ENCODE peak calls at places on chromosomes 16 and 17, in five cellular contexts. One of them, this sample, is unnamed.

GRCh38 chr16:9665851-9666271 is 516.4 kb downstream of the GRIN2A start:
- DNase-seq in transverse colon: peak
- DNase-seq in KBM-7: no peak
- DNase-seq in neural progenitor cell: no peak
- DNase-seq in NCI-H1417: no peak
- DNase-seq in this sample: no peak

GRCh38 chr16:3609895-3610697 is 1.3 kb downstream of the SLX4 start:
- DNase-seq in transverse colon: no peak
- DNase-seq in KBM-7: peak
- DNase-seq in neural progenitor cell: no peak
- DNase-seq in NCI-H1417: no peak
- DNase-seq in this sample: peak

GRCh38 chr16:8878523-8878911 is 3.6 kb upstream of the LITAFD start:
- DNase-seq in transverse colon: no peak
- DNase-seq in KBM-7: no peak
- DNase-seq in neural progenitor cell: no peak
- DNase-seq in NCI-H1417: no peak
- DNase-seq in this sample: no peak

GRCh38 chr16:83579027-83579426 is 228.8 kb upstream of the HSBP1 start:
- DNase-seq in transverse colon: no peak
- DNase-seq in KBM-7: no peak
- DNase-seq in neural progenitor cell: no peak
- DNase-seq in NCI-H1417: no peak
- DNase-seq in this sample: no peak

GRCh38 chr17:48715496-48716399 is 6.6 kb downstream of the PRAC1 start:
- DNase-seq in transverse colon: no peak
- DNase-seq in KBM-7: peak
- DNase-seq in neural progenitor cell: no peak
- DNase-seq in NCI-H1417: peak
- DNase-seq in this sample: no peak

GRCh38 chr16:379183-379960 is 2.4 kb downstream of the PGAP6 start:
- DNase-seq in transverse colon: peak
- DNase-seq in KBM-7: no peak
- DNase-seq in neural progenitor cell: no peak
- DNase-seq in NCI-H1417: peak
- DNase-seq in this sample: no peak

GRCh38 chr16:31010539-31010938 is at the start of gene STX1B:
- DNase-seq in transverse colon: peak
- DNase-seq in KBM-7: no peak
- DNase-seq in neural progenitor cell: peak
- DNase-seq in NCI-H1417: peak
- DNase-seq in this sample: no peak

GRCh38 chr17:75319818-75320691 is 30.8 kb upstream of the SLC25A19 start:
- DNase-seq in transverse colon: peak
- DNase-seq in KBM-7: no peak
- DNase-seq in neural progenitor cell: no peak
- DNase-seq in NCI-H1417: no peak
- DNase-seq in this sample: no peak

GRCh38 chr16:88743693-88744519 is 37.6 kb downstream of the CTU2 start:
- DNase-seq in transverse colon: peak
- DNase-seq in KBM-7: peak
- DNase-seq in neural progenitor cell: peak
- DNase-seq in NCI-H1417: peak
- DNase-seq in this sample: no peak

GRCh38 chr17:16922386-16923096 is 49.4 kb downstream of the TNFRSF13B start:
- DNase-seq in transverse colon: peak
- DNase-seq in KBM-7: no peak
- DNase-seq in neural progenitor cell: no peak
- DNase-seq in NCI-H1417: peak
- DNase-seq in this sample: no peak

GRCh38 chr17:57099165-57099564 is 14.1 kb downstream of the AKAP1 start:
- DNase-seq in transverse colon: no peak
- DNase-seq in KBM-7: no peak
- DNase-seq in neural progenitor cell: no peak
- DNase-seq in NCI-H1417: no peak
- DNase-seq in this sample: no peak

GRCh38 chr17:15744091-15744676 is 12.1 kb downstream of the TBC1D26 start:
- DNase-seq in transverse colon: no peak
- DNase-seq in KBM-7: no peak
- DNase-seq in neural progenitor cell: no peak
- DNase-seq in NCI-H1417: no peak
- DNase-seq in this sample: no peak

GRCh38 chr17:43845772-43846171 is 1.2 kb upstream of the CD300LG start:
- DNase-seq in transverse colon: no peak
- DNase-seq in KBM-7: no peak
- DNase-seq in neural progenitor cell: no peak
- DNase-seq in NCI-H1417: no peak
- DNase-seq in this sample: no peak

GRCh38 chr16:3158498-3159314 is 23.9 kb downstream of the ZNF213 start:
- DNase-seq in transverse colon: peak
- DNase-seq in KBM-7: peak
- DNase-seq in neural progenitor cell: peak
- DNase-seq in NCI-H1417: peak
- DNase-seq in this sample: peak

GRCh38 chr17:29615492-29616299 is 7.0 kb downstream of the CORO6 start:
- DNase-seq in transverse colon: peak
- DNase-seq in KBM-7: no peak
- DNase-seq in neural progenitor cell: peak
- DNase-seq in NCI-H1417: no peak
- DNase-seq in this sample: no peak

GRCh38 chr16:82627811-82628339 is 1.1 kb downstream of the CDH13 start:
- DNase-seq in transverse colon: peak
- DNase-seq in KBM-7: no peak
- DNase-seq in neural progenitor cell: peak
- DNase-seq in NCI-H1417: peak
- DNase-seq in this sample: no peak

GRCh38 chr17:61926831-61927210 is 961 bp downstream of the INTS2 start:
- DNase-seq in transverse colon: no peak
- DNase-seq in KBM-7: no peak
- DNase-seq in neural progenitor cell: no peak
- DNase-seq in NCI-H1417: no peak
- DNase-seq in this sample: no peak

GRCh38 chr17:10034719-10035475 is 129.8 kb upstream of the RCVRN start:
- DNase-seq in transverse colon: no peak
- DNase-seq in KBM-7: no peak
- DNase-seq in neural progenitor cell: no peak
- DNase-seq in NCI-H1417: no peak
- DNase-seq in this sample: no peak

GRCh38 chr17:16918443-16918842 is 53.5 kb downstream of the TNFRSF13B start:
- DNase-seq in transverse colon: peak
- DNase-seq in KBM-7: no peak
- DNase-seq in neural progenitor cell: no peak
- DNase-seq in NCI-H1417: no peak
- DNase-seq in this sample: no peak

GRCh38 chr16:29909398-29909797 is 9.1 kb downstream of the ASPHD1 start:
- DNase-seq in transverse colon: no peak
- DNase-seq in KBM-7: peak
- DNase-seq in neural progenitor cell: no peak
- DNase-seq in NCI-H1417: no peak
- DNase-seq in this sample: no peak

GRCh38 chr16:85457366-85457765 is 155.8 kb upstream of the GSE1 start:
- DNase-seq in transverse colon: no peak
- DNase-seq in KBM-7: no peak
- DNase-seq in neural progenitor cell: no peak
- DNase-seq in NCI-H1417: no peak
- DNase-seq in this sample: no peak

GRCh38 chr16:66188786-66189725 is 177.4 kb upstream of the CDH5 start:
- DNase-seq in transverse colon: no peak
- DNase-seq in KBM-7: no peak
- DNase-seq in neural progenitor cell: peak
- DNase-seq in NCI-H1417: no peak
- DNase-seq in this sample: no peak

GRCh38 chr17:44110823-44111633 is 12.4 kb downstream of the HDAC5 start:
- DNase-seq in transverse colon: peak
- DNase-seq in KBM-7: peak
- DNase-seq in neural progenitor cell: peak
- DNase-seq in NCI-H1417: peak
- DNase-seq in this sample: peak

GRCh38 chr17:19677736-19678379 is 29.3 kb downstream of the ALDH3A2 start:
- DNase-seq in transverse colon: no peak
- DNase-seq in KBM-7: no peak
- DNase-seq in neural progenitor cell: no peak
- DNase-seq in NCI-H1417: no peak
- DNase-seq in this sample: no peak

GRCh38 chr17:1447061-1447460 is 9.0 kb downstream of the CRK start:
- DNase-seq in transverse colon: no peak
- DNase-seq in KBM-7: peak
- DNase-seq in neural progenitor cell: no peak
- DNase-seq in NCI-H1417: no peak
- DNase-seq in this sample: no peak

GRCh38 chr17:29572691-29573557 is 4.4 kb downstream of the TP53I13 start:
- DNase-seq in transverse colon: peak
- DNase-seq in KBM-7: no peak
- DNase-seq in neural progenitor cell: peak
- DNase-seq in NCI-H1417: no peak
- DNase-seq in this sample: no peak

GRCh38 chr16:57235128-57236092 is 9.6 kb upstream of the ARL2BP start:
- DNase-seq in transverse colon: no peak
- DNase-seq in KBM-7: peak
- DNase-seq in neural progenitor cell: no peak
- DNase-seq in NCI-H1417: peak
- DNase-seq in this sample: no peak

GRCh38 chr17:6639651-6640535 is 618 bp downstream of the KIAA0753 start:
- DNase-seq in transverse colon: peak
- DNase-seq in KBM-7: peak
- DNase-seq in neural progenitor cell: peak
- DNase-seq in NCI-H1417: peak
- DNase-seq in this sample: no peak

GRCh38 chr16:51636913-51637743 is 486.1 kb upstream of the SALL1 start:
- DNase-seq in transverse colon: no peak
- DNase-seq in KBM-7: no peak
- DNase-seq in neural progenitor cell: peak
- DNase-seq in NCI-H1417: no peak
- DNase-seq in this sample: no peak

GRCh38 chr16:17541324-17541723 is 70.6 kb upstream of the XYLT1 start:
- DNase-seq in transverse colon: no peak
- DNase-seq in KBM-7: no peak
- DNase-seq in neural progenitor cell: no peak
- DNase-seq in NCI-H1417: no peak
- DNase-seq in this sample: no peak

GRCh38 chr16:87226926-87227650 is 90.1 kb downstream of the C16orf95 start:
- DNase-seq in transverse colon: no peak
- DNase-seq in KBM-7: no peak
- DNase-seq in neural progenitor cell: no peak
- DNase-seq in NCI-H1417: no peak
- DNase-seq in this sample: no peak

GRCh38 chr17:66152756-66153155 is 39.2 kb downstream of the CEP112 start:
- DNase-seq in transverse colon: no peak
- DNase-seq in KBM-7: no peak
- DNase-seq in neural progenitor cell: no peak
- DNase-seq in NCI-H1417: no peak
- DNase-seq in this sample: no peak

GRCh38 chr16:86836503-86837125 is 258.3 kb downstream of the FOXL1 start:
- DNase-seq in transverse colon: no peak
- DNase-seq in KBM-7: no peak
- DNase-seq in neural progenitor cell: no peak
- DNase-seq in NCI-H1417: no peak
- DNase-seq in this sample: no peak

GRCh38 chr17:58669853-58670252 is 22.0 kb downstream of the TEX14 start:
- DNase-seq in transverse colon: no peak
- DNase-seq in KBM-7: no peak
- DNase-seq in neural progenitor cell: no peak
- DNase-seq in NCI-H1417: no peak
- DNase-seq in this sample: no peak

This sample was measured in GF-D8.